ENCODE peak calls at places on chromosomes 5 and 9, in seven cellular contexts. G is glutamatergic neuron, R is T-cell, L is stomach, Z is NCI-H1105 treated with DMSO at 0.1 percent for 48 hours, E is AG09319, O is kidney tubule cell. F is an unnamed sample.

GRCh38 chr5:59358497-59358896 is 535.0 kb downstream of the PDE4D start:
- DNase-seq in G (no peak), R (no peak), L (no peak), Z (no peak), E (no peak), O (no peak), F (no peak)

GRCh38 chr5:17817946-17818345 is 183.7 kb downstream of the TAF11L14 start:
- DNase-seq in G (no peak), R (no peak), L (no peak), Z (no peak), E (no peak), O (no peak), F (no peak)

GRCh38 chr9:37939575-37940095 is 35.7 kb upstream of the SLC25A51 start:
- DNase-seq in G (no peak), R (no peak), L (no peak), Z (no peak), E (no peak), O (no peak), F (no peak)

GRCh38 chr9:17480966-17481365 is 97.9 kb upstream of the SH3GL2 start:
- DNase-seq in G (no peak), R (no peak), L (no peak), Z (no peak), E (no peak), O (no peak), F (no peak)

GRCh38 chr9:130017035-130017909 is 25.7 kb downstream of the FNBP1 start:
- DNase-seq in G (no peak), R (no peak), L (no peak), Z (no peak), E (no peak), O (no peak), F (no peak)

GRCh38 chr9:20442461-20443319 is 179.6 kb downstream of the MLLT3 start:
- DNase-seq in G (no peak), R (no peak), L (no peak), Z (no peak), E (no peak), O (no peak), F (no peak)

GRCh38 chr9:714675-715074 is 126.8 kb upstream of the DMRT1 start:
- DNase-seq in G (no peak), R (no peak), L (no peak), Z (no peak), E (no peak), O (no peak), F (no peak)

GRCh38 chr9:120768247-120768646 is 25.0 kb downstream of the FBXW2 start:
- DNase-seq in G (no peak), R (no peak), L (no peak), Z (no peak), E (no peak), O (no peak), F (no peak)

GRCh38 chr5:45695011-45695667 is 1.0 kb downstream of the HCN1 start:
- DNase-seq in G (peak; percentile 55), R (no peak), L (no peak), Z (no peak), E (no peak), O (no peak), F (no peak)

GRCh38 chr5:96610747-96611146 is 51.4 kb upstream of the CAST start:
- DNase-seq in G (no peak), R (no peak), L (no peak), Z (no peak), E (no peak), O (no peak), F (no peak)

GRCh38 chr9:111728617-111729366 is 65.9 kb downstream of the SHOC1 start:
- DNase-seq in G (no peak), R (no peak), L (no peak), Z (no peak), E (peak; percentile 62), O (peak; percentile 86), F (peak; percentile 67)

GRCh38 chr9:133732351-133733073 is 5.6 kb downstream of the SARDH start:
- DNase-seq in G (peak; percentile 14), R (no peak), L (peak; percentile 24), Z (no peak), E (no peak), O (no peak), F (no peak)

GRCh38 chr5:131430794-131431193 is 166.9 kb downstream of the CDC42SE2 start:
- DNase-seq in G (no peak), R (no peak), L (no peak), Z (no peak), E (no peak), O (no peak), F (no peak)

GRCh38 chr5:154222414-154222813 is 31.9 kb downstream of the GALNT10 start:
- DNase-seq in G (no peak), R (no peak), L (no peak), Z (no peak), E (no peak), O (no peak), F (no peak)

GRCh38 chr5:143976055-143976454 is 164.1 kb downstream of the HMHB1 start:
- DNase-seq in G (no peak), R (no peak), L (no peak), Z (no peak), E (no peak), O (peak; percentile 82), F (no peak)

GRCh38 chr9:73549991-73550390 is 398.3 kb downstream of the ANXA1 start:
- DNase-seq in G (no peak), R (no peak), L (no peak), Z (no peak), E (no peak), O (no peak), F (no peak)

GRCh38 chr5:137296213-137296702 is 202.9 kb downstream of the SPOCK1 start:
- DNase-seq in G (no peak), R (no peak), L (no peak), Z (no peak), E (peak; percentile 85), O (peak; percentile 95), F (peak; percentile 46)

GRCh38 chr9:78354324-78354973 is 57.5 kb downstream of the PSAT1 start:
- DNase-seq in G (no peak), R (no peak), L (no peak), Z (no peak), E (no peak), O (no peak), F (no peak)

GRCh38 chr9:68462004-68462775 is 78.5 kb downstream of the TMEM252 start:
- DNase-seq in G (no peak), R (no peak), L (no peak), Z (no peak), E (no peak), O (no peak), F (no peak)

GRCh38 chr5:446864-447263 is 3.9 kb downstream of the EXOC3 start:
- DNase-seq in G (peak; percentile 8), R (no peak), L (no peak), Z (peak; percentile 32), E (no peak), O (peak; percentile 47), F (no peak)

GRCh38 chr5:107154598-107154997 is 516.1 kb downstream of the EFNA5 start:
- DNase-seq in G (peak; percentile 22), R (no peak), L (no peak), Z (no peak), E (no peak), O (no peak), F (no peak)